ENCODE peak calls at places on chromosome 17, in six cellular contexts. Y is endodermal cell, D is fibroblast of lung, U is GM23338, X is pancreas, B is tibial nerve. Q is an unnamed sample.

GRCh38 chr17:8839410-8839935 is 28.0 kb downstream of the PIK3R6 start:
- DNase-seq in Y (peak), D (no peak), U (no peak), X (no peak), B (no peak), Q (no peak)

GRCh38 chr17:43813386-43813785 is 19.6 kb downstream of the MPP3 start:
- DNase-seq in Y (no peak), D (no peak), U (no peak), X (no peak), B (no peak), Q (no peak)

GRCh38 chr17:16407911-16408588 is 7.3 kb upstream of the TRPV2 start:
- DNase-seq in Y (peak), D (peak), U (peak), X (peak), B (peak), Q (peak)

GRCh38 chr17:19417611-19418010 is 6.6 kb downstream of the RNF112 start:
- DNase-seq in Y (peak), D (no peak), U (no peak), X (no peak), B (no peak), Q (no peak)

GRCh38 chr17:74937064-74938051 is 1.7 kb downstream of the OTOP3 start:
- DNase-seq in Y (peak), D (no peak), U (peak), X (no peak), B (no peak), Q (peak)

GRCh38 chr17:38740806-38741205 is 7.3 kb downstream of the PCGF2 start:
- DNase-seq in Y (no peak), D (no peak), U (no peak), X (no peak), B (no peak), Q (no peak)

GRCh38 chr17:72982680-72983079 is 109.8 kb downstream of the SLC39A11 start:
- DNase-seq in Y (peak), D (no peak), U (no peak), X (no peak), B (no peak), Q (no peak)

GRCh38 chr17:43984521-43984920 is 19.9 kb upstream of the NAGS start:
- DNase-seq in Y (peak), D (no peak), U (peak), X (no peak), B (no peak), Q (no peak)

GRCh38 chr17:15031971-15032370 is 233.2 kb downstream of the PMP22 start:
- DNase-seq in Y (no peak), D (no peak), U (peak), X (no peak), B (no peak), Q (no peak)

GRCh38 chr17:51439395-51440229 is 179.3 kb downstream of the UTP18 start:
- DNase-seq in Y (peak), D (no peak), U (no peak), X (no peak), B (no peak), Q (no peak)

GRCh38 chr17:35788504-35788998 is 6.9 kb downstream of the MMP28 start:
- DNase-seq in Y (no peak), D (peak), U (no peak), X (no peak), B (peak), Q (no peak)

GRCh38 chr17:66326476-66327047 is 24.1 kb downstream of the PRKCA start:
- DNase-seq in Y (no peak), D (no peak), U (no peak), X (no peak), B (no peak), Q (no peak)

GRCh38 chr17:53932386-53932785 is 109.7 kb downstream of the KIF2B start:
- DNase-seq in Y (no peak), D (no peak), U (no peak), X (no peak), B (no peak), Q (no peak)
- H3K27ac ChIP-seq in Y (no peak), D (no peak), U (no peak), X (no peak), B (no peak), Q (no peak)

GRCh38 chr17:41813039-41813680 is 356 bp downstream of the FKBP10 start:
- DNase-seq in Y (no peak), D (no peak), U (peak), X (no peak), B (no peak), Q (no peak)
- H3K4me3 ChIP-seq in Y (peak), D (peak), U (peak), X (peak), B (peak), Q (peak)

DNA sequence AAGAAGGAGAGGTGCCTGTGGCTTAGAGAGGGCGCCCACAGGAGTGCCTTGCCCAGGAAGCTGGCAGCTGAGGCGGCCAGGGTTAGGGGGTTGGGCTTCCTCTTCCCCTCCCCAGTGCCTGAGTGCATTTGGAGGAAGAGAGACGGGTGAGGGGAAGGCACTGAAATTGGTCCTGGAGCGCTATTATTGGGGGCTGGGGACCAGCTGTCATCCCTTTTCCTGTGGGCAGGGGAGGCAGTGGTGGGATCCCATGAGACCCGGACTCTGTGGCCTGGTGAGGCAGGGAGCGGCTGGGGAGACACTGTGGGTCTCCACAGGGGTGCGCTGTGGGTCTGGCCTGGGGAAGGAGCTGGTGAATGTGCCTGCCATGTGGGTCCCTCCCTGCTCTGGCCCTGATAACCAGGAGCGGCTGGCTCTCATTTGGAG is 259.7 kb downstream of the SEC14L1 start:
- DNase-seq in Y (peak), D (no peak), U (peak), X (no peak), B (no peak), Q (peak)
- TF ChIP-seq CTCF in Y (peak), D (peak), U (peak), X (no peak), B (peak), Q (peak)

GRCh38 chr17:56028837-56029236 is 124.4 kb upstream of the ANKFN1 start:
- DNase-seq in Y (no peak), D (no peak), U (no peak), X (no peak), B (no peak), Q (peak)

GRCh38 chr17:56026894-56027293 is 126.4 kb upstream of the ANKFN1 start:
- DNase-seq in Y (no peak), D (no peak), U (no peak), X (no peak), B (no peak), Q (no peak)

GRCh38 chr17:56031636-56032035 is 121.6 kb upstream of the ANKFN1 start:
- DNase-seq in Y (no peak), D (no peak), U (no peak), X (no peak), B (no peak), Q (no peak)

GRCh38 chr17:56034120-56034757 is 119.0 kb upstream of the ANKFN1 start:
- DNase-seq in Y (no peak), D (no peak), U (no peak), X (no peak), B (peak), Q (peak)

GRCh38 chr17:56029980-56030624 is 123.2 kb upstream of the ANKFN1 start:
- DNase-seq in Y (peak), D (no peak), U (no peak), X (no peak), B (no peak), Q (peak)
- H3K27ac ChIP-seq in Y (no peak), D (no peak), U (no peak), X (no peak), B (no peak), Q (peak)

Q was measured in WERI-Rb-1.